ENCODE peak calls at places on chromosomes 3 and 15, in seven cellular contexts. K is HCT116, L is HepG2, Z is K562, N is SK-N-SH, J is H1, E is GM12878. H is an unnamed sample.

GRCh38 chr3:22922317-22922716 is 280.8 kb upstream of the UBE2E2 start:
- DNase-seq in N (peak; percentile 8), L (no peak), J (no peak), E (no peak), K (no peak), Z (no peak), H (peak; percentile 9)

GRCh38 chr3:81472600-81473362 is 288.7 kb downstream of the GBE1 start:
- DNase-seq in Z (no peak), K (no peak), E (no peak), N (no peak), L (no peak), J (no peak), H (no peak)

GRCh38 chr3:23830869-23831484 is 25.2 kb downstream of the UBE2E1 start:
- DNase-seq in L (no peak), E (peak; percentile 83), J (no peak), K (no peak), N (no peak), Z (no peak), H (no peak)

GRCh38 chr15:40092416-40093223 is 16.1 kb downstream of the BMF start:
- DNase-seq in L (peak; percentile 84), J (no peak), N (peak; percentile 54), K (no peak), Z (no peak), E (no peak), H (peak; percentile 86)

GRCh38 chr3:37198996-37199395 is 24.6 kb upstream of the LRRFIP2 start:
- DNase-seq in J (no peak), N (no peak), K (no peak), E (no peak), Z (no peak), L (no peak), H (peak; percentile 40)

GRCh38 chr15:71186971-71187960 is 72.0 kb downstream of the THSD4 start:
- DNase-seq in Z (no peak), J (peak; percentile 29), N (no peak), E (no peak), L (no peak), K (no peak), H (no peak)

GRCh38 chr15:26721231-26721630 is 51.6 kb downstream of the GABRB3 start:
- DNase-seq in J (peak; percentile 53), Z (no peak), K (no peak), L (no peak), E (no peak), N (no peak), H (no peak)

GRCh38 chr3:53938645-53939044 is 47.0 kb upstream of the SELENOK start:
- DNase-seq in L (peak; percentile 25), K (peak; percentile 23), N (peak; percentile 55), Z (peak; percentile 36), J (peak; percentile 69), E (no peak), H (peak; percentile 52)

GRCh38 chr3:72977463-72977862 is 19.1 kb upstream of the PPP4R2 start:
- DNase-seq in K (no peak), L (no peak), J (no peak), N (no peak), E (no peak), Z (no peak), H (no peak)

GRCh38 chr15:40493089-40493840 is 22.5 kb downstream of the CHST14 start:
- DNase-seq in K (no peak), E (no peak), N (no peak), J (no peak), Z (no peak), L (no peak), H (no peak)

GRCh38 chr15:42495361-42496212 is at the start of gene SNAP23:
- DNase-seq in K (peak; percentile 64), E (peak; percentile 61), L (peak; percentile 94), Z (peak; percentile 97), J (peak; percentile 90), N (peak; percentile 95), H (peak; percentile 96)

GRCh38 chr3:30795176-30795575 is 99.3 kb downstream of the GADL1 start:
- DNase-seq in K (no peak), J (no peak), Z (no peak), N (no peak), E (no peak), L (no peak), H (peak; percentile 6)

GRCh38 chr3:37770336-37770735 is 91.3 kb upstream of the CTDSPL start:
- DNase-seq in Z (no peak), L (no peak), J (no peak), E (no peak), K (no peak), N (no peak), H (no peak)

GRCh38 chr15:64635486-64635815 is 139.9 kb downstream of the RBPMS2 start:
- DNase-seq in J (no peak), Z (no peak), E (peak; percentile 73), K (no peak), L (peak; percentile 42), N (peak; percentile 33), H (peak; percentile 86)

GRCh38 chr3:13545952-13546454 is 2.9 kb upstream of the FBLN2 start:
- DNase-seq in L (no peak), Z (no peak), E (no peak), N (no peak), K (no peak), J (no peak), H (no peak)

GRCh38 chr15:101071651-101072050 is 152.5 kb downstream of the LRRK1 start:
- DNase-seq in L (no peak), J (no peak), K (no peak), E (no peak), Z (no peak), N (no peak), H (no peak)

GRCh38 chr3:84444726-84445521 is 513.9 kb upstream of the CADM2 start:
- DNase-seq in L (no peak), J (no peak), K (no peak), E (no peak), Z (no peak), N (no peak), H (no peak)

GRCh38 chr3:118636841-118637240 is 397.8 kb downstream of the IGSF11 start:
- DNase-seq in K (no peak), Z (no peak), N (peak; percentile 7), L (peak; percentile 39), E (no peak), J (no peak), H (no peak)

GRCh38 chr15:66684136-66684681 is 17.8 kb upstream of the SMAD6 start:
- DNase-seq in J (no peak), N (no peak), E (no peak), Z (no peak), K (no peak), L (no peak), H (no peak)

GRCh38 chr3:102124301-102125158 is 275.2 kb downstream of the NFKBIZ start:
- DNase-seq in L (no peak), J (no peak), N (no peak), E (no peak), K (no peak), Z (no peak), H (peak; percentile 36)

GRCh38 chr15:48695088-48695834 is 49.8 kb upstream of the FBN1 start:
- DNase-seq in J (no peak), L (no peak), E (no peak), K (no peak), Z (no peak), N (no peak), H (peak; percentile 94)

GRCh38 chr3:20394243-20394642 is 208.2 kb upstream of the SGO1 start:
- DNase-seq in K (no peak), N (no peak), Z (no peak), L (no peak), E (no peak), J (no peak), H (no peak)

GRCh38 chr3:128493221-128494151 is 485 bp upstream of the GATA2 start:
- DNase-seq in K (no peak), N (peak; percentile 92), J (peak; percentile 52), E (no peak), L (no peak), Z (no peak), H (no peak)

GRCh38 chr3:45841380-45841700 is 579 bp downstream of the LZTFL1 start:
- DNase-seq in K (no peak), L (peak; percentile 3), N (no peak), J (no peak), E (no peak), Z (no peak), H (peak; percentile 17)

GRCh38 chr3:52004906-52005395 is 9.3 kb upstream of the RPL29 start:
- DNase-seq in N (no peak), K (no peak), J (no peak), Z (no peak), E (no peak), L (no peak), H (no peak)

GRCh38 chr15:89483079-89483478 is 13.3 kb downstream of the RHCG start:
- DNase-seq in K (no peak), N (no peak), J (no peak), Z (no peak), E (no peak), L (no peak), H (no peak)
- H3K27me3 ChIP-seq in K (no peaks in the 10 kb centered on the region), N (no peaks in the 10 kb centered on the region), J (peaks cover 2% of the 10 kb centered on the region), Z (peaks cover 11% of the 10 kb centered on the region), E (no peaks in the 10 kb centered on the region), L (peaks cover 37% of the 10 kb centered on the region), H (peaks cover 26% of the 10 kb centered on the region)

GRCh38 chr15:99965376-99965775 is 232.1 kb upstream of the LYSMD4 start:
- DNase-seq in L (no peak), J (no peak), E (no peak), N (peak; percentile 4), Z (no peak), K (no peak), H (no peak)

GRCh38 chr15:99961011-99961441 is 227.8 kb upstream of the LYSMD4 start:
- DNase-seq in L (no peak), N (no peak), Z (peak; percentile 19), K (peak; percentile 51), J (peak; percentile 77), E (no peak), H (no peak)

GRCh38 chr15:99962006-99962561 is 228.8 kb upstream of the LYSMD4 start:
- DNase-seq in Z (no peak), E (no peak), J (peak; percentile 20), L (no peak), N (no peak), K (no peak), H (no peak)

GRCh38 chr15:99963976-99964375 is 230.7 kb upstream of the LYSMD4 start:
- DNase-seq in N (peak; percentile 0), L (no peak), K (no peak), J (no peak), Z (no peak), E (no peak), H (no peak)

GRCh38 chr15:99963096-99963825 is 230.0 kb upstream of the LYSMD4 start:
- DNase-seq in K (no peak), E (no peak), L (no peak), Z (no peak), J (no peak), N (peak; percentile 1), H (no peak)
- TF ChIP-seq RAD21 in K (no peak), E (no peak), L (no peak), Z (no peak), J (no peak), N (no peak), H (no peak)

DNA sequence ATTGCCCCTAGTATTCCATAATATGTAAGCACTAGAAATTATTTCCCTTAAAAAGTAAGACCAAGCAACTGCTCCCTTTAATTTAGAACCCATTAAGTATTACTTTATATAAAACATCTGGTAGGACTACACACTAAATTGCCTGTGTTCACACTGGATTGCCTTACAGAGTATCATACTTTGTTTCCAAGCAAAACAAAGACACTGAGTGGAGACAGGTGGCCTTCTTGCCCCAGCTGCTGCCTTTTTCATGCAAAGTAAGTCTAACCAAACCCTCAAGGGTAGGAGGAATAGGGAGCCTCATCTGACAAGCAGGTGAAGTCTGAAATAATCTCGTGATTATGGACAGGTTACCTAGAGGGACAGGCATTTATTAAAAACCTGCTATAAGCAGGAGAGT is 87.3 kb downstream of the PEX5L start:
- DNase-seq in L (no peak), N (no peak), J (no peak), E (no peak), K (no peak), Z (no peak), H (no peak)
- H3K27me3 ChIP-seq in L (no peaks in the 10 kb centered on the region), N (no peaks in the 10 kb centered on the region), J (no peaks in the 10 kb centered on the region), E (no peaks in the 10 kb centered on the region), K (peaks cover 46% of the 10 kb centered on the region), Z (no peaks in the 10 kb centered on the region), H (no peaks in the 10 kb centered on the region)

GRCh38 chr3:179146911-179147570 is 1.1 kb upstream of the PIK3CA start:
- DNase-seq in Z (peak; percentile 65), E (peak; percentile 42), N (peak; percentile 68), K (peak; percentile 71), L (peak; percentile 74), J (no peak), H (peak; percentile 68)
- TF ChIP-seq RAD21 in Z (peak; percentile 83), E (peak; percentile 67), N (peak; percentile 71), K (peak; percentile 70), L (peak; percentile 25), J (peak; percentile 52), H (peak; percentile 55)

H was measured in IMR-90.